ENCODE peak calls at places on chromosomes 3 and 15, in seven cellular contexts. C is fibroblast of lung; G is spleen; T is heart right ventricle; N is naive thymus-derived CD4-positive, alpha-beta T cell; Y is dorsolateral prefrontal cortex; H is body of pancreas. F is an unnamed sample.
A peak's percentile ranks its signal among the peaks of the same experiment; 100 is the strongest.

GRCh38 chr15:92666780-92667179 is 11.2 kb upstream of the FAM174B start:
- DNase-seq in T (peak; percentile 68), C (peak; percentile 39), H (peak; percentile 70), Y (no peak), N (no peak), G (no peak), F (no peak)

GRCh38 chr3:195876297-195877031 is 31.9 kb downstream of the TNK2 start:
- DNase-seq in N (no peak), C (no peak), H (no peak), G (no peak), Y (no peak), T (no peak), F (no peak)

GRCh38 chr3:186534113-186534669 is 10.0 kb downstream of the CRYGS start:
- DNase-seq in H (peak; percentile 10), T (no peak), N (no peak), C (no peak), G (no peak), Y (no peak), F (no peak)

GRCh38 chr3:50503504-50503903 is at the start of gene CACNA2D2:
- DNase-seq in H (peak; percentile 70), Y (no peak), N (peak; percentile 74), C (no peak), G (peak; percentile 87), T (peak; percentile 70), F (peak; percentile 97)

GRCh38 chr3:14423963-14424362 is 21.6 kb downstream of the SLC6A6 start:
- DNase-seq in T (no peak), G (no peak), N (no peak), C (no peak), H (no peak), Y (no peak), F (no peak)

GRCh38 chr3:39125837-39126500 is 18.5 kb downstream of the TTC21A start:
- DNase-seq in G (peak; percentile 42), C (no peak), N (no peak), Y (no peak), T (no peak), H (no peak), F (no peak)

GRCh38 chr15:77057650-77058049 is 13.3 kb downstream of the TSPAN3 start:
- DNase-seq in H (no peak), Y (no peak), C (no peak), G (no peak), T (no peak), N (no peak), F (no peak)

GRCh38 chr3:100407164-100407563 is 5.8 kb downstream of the LNP1 start:
- DNase-seq in H (no peak), N (no peak), G (no peak), Y (no peak), T (no peak), C (no peak), F (no peak)

GRCh38 chr15:37100109-37100873 is at the start of gene MEIS2:
- DNase-seq in H (peak; percentile 93), G (peak; percentile 89), C (peak; percentile 97), N (no peak), T (peak; percentile 92), Y (peak; percentile 89), F (peak; percentile 96)

GRCh38 chr15:89389841-89390603 is 55.4 kb upstream of the POLG start:
- DNase-seq in H (no peak), Y (no peak), N (no peak), C (no peak), T (no peak), G (peak; percentile 71), F (peak; percentile 78)

GRCh38 chr3:122415762-122416654 is at the start of gene WDR5B:
- DNase-seq in Y (peak; percentile 97), C (peak; percentile 98), T (peak; percentile 97), H (peak; percentile 99), G (peak; percentile 96), N (peak; percentile 99), F (peak; percentile 93)

GRCh38 chr3:129591932-129592331 is 14.5 kb downstream of the PLXND1 start:
- DNase-seq in G (peak; percentile 78), C (no peak), Y (no peak), N (no peak), T (no peak), H (no peak), F (no peak)
- H3K4me3 ChIP-seq in G (no peak overlapping the region), C (no peak overlapping the region), Y (no peak overlapping the region), N (no peak overlapping the region), T (peak overlapping the region; percentile 32), H (no peak overlapping the region), F (no peak overlapping the region)

GRCh38 chr15:68617001-68617400 is 38.2 kb downstream of the CORO2B start:
- DNase-seq in G (no peak), C (no peak), Y (no peak), N (no peak), H (no peak), T (no peak), F (no peak)
- H3K27me3 ChIP-seq in G (no peaks in the 10 kb centered on the region), C (no peaks in the 10 kb centered on the region), Y (no peaks in the 10 kb centered on the region), N (no peaks in the 10 kb centered on the region), H (no peaks in the 10 kb centered on the region), T (no peaks in the 10 kb centered on the region), F (no peaks in the 10 kb centered on the region)

GRCh38 chr3:133757701-133758319 is 11.6 kb downstream of the TF start:
- DNase-seq in C (no peak), T (no peak), Y (no peak), N (no peak), G (no peak), H (no peak), F (no peak)
- H3K4me3 ChIP-seq in C (no peak overlapping the region), T (no peak overlapping the region), Y (no peak overlapping the region), N (no peak overlapping the region), G (no peak overlapping the region), H (no peak overlapping the region), F (no peak overlapping the region)

GRCh38 chr3:169146866-169147245 is 516.7 kb downstream of the MECOM start:
- DNase-seq in T (no peak), H (no peak), Y (no peak), N (no peak), G (no peak), C (peak; percentile 50), F (no peak)

GRCh38 chr3:169148448-169149348 is 514.8 kb downstream of the MECOM start:
- DNase-seq in Y (no peak), H (peak; percentile 62), N (no peak), G (no peak), T (no peak), C (no peak), F (no peak)

GRCh38 chr3:169146112-169146665 is 517.3 kb downstream of the MECOM start:
- DNase-seq in H (peak; percentile 68), Y (no peak), G (peak; percentile 83), C (peak; percentile 67), T (peak; percentile 68), N (peak; percentile 1), F (peak; percentile 59)

GRCh38 chr3:169145551-169145950 is 518.0 kb downstream of the MECOM start:
- DNase-seq in C (no peak), Y (no peak), H (no peak), G (no peak), N (no peak), T (no peak), F (no peak)

GRCh38 chr3:169147246-169148008 is 516.1 kb downstream of the MECOM start:
- DNase-seq in N (peak; percentile 1), C (peak; percentile 86), Y (no peak), T (peak; percentile 48), G (peak; percentile 74), H (peak; percentile 27), F (peak; percentile 74)
- H3K27me3 ChIP-seq in N (peaks cover 5% of the 10 kb centered on the region), C (no peaks in the 10 kb centered on the region), Y (peaks cover 21% of the 10 kb centered on the region), T (peaks cover 68% of the 10 kb centered on the region), G (peaks cover 30% of the 10 kb centered on the region), H (peaks cover 2% of the 10 kb centered on the region), F (peaks cover 28% of the 10 kb centered on the region)

DNA sequence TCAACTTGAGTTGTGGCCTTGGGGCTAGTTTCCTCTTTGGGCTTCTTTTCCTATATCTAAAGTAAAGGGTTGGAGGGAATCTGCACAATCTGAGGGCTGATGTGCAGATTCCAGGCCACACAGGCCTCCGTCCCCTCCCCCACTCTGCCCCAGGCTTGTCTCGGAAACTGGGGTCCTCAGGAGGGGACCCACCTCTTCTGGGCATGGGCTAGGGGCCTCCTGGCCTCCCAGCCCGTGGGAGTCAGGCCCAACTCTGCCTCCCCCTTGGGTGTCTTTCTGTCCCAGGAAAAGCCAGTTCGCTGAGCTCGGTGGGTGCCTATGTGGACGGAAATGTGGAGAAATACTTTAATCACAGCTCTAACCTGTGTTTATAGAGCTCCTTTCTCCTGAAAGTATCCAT is 4.8 kb downstream of the SMAD6 start:
- DNase-seq in Y (no peak), H (no peak), G (no peak), T (no peak), N (no peak), C (no peak), F (no peak)
- H3K4me3 ChIP-seq in Y (peak overlapping the region; percentile 70), H (no peak overlapping the region), G (no peak overlapping the region), T (peak overlapping the region; percentile 77), N (no peak overlapping the region), C (no peak overlapping the region), F (no peak overlapping the region)

DNA sequence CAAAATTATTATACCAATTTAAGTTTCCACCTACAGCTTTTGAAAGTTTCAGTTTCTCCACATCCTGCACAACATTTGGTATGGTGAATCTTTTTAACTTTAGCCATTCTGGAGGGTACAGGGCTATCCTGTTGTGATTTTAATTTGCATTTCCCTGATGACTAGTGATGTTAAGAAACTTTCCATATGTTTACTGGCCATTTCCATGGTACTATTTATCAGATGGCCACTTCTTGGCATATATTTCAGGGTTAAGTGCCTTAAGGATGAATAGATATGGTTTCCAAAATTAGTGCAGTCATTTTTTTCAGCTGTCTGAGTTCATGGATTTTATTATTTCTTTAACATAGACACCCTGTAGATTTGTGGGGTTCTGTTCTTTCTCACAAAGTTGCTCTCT is 147.3 kb upstream of the PDZRN3 start:
- DNase-seq in H (no peak), N (no peak), Y (no peak), T (no peak), G (no peak), C (no peak), F (no peak)
- H3K27me3 ChIP-seq in H (no peaks in the 10 kb centered on the region), N (no peaks in the 10 kb centered on the region), Y (no peaks in the 10 kb centered on the region), T (no peaks in the 10 kb centered on the region), G (no peaks in the 10 kb centered on the region), C (no peaks in the 10 kb centered on the region), F (no peaks in the 10 kb centered on the region)

GRCh38 chr3:77081240-77081661 is 41.4 kb downstream of the ROBO2 start:
- DNase-seq in G (no peak), Y (no peak), H (peak; percentile 82), N (no peak), C (peak; percentile 77), T (peak; percentile 29), F (no peak)

GRCh38 chr3:77084511-77084910 is 44.6 kb downstream of the ROBO2 start:
- DNase-seq in T (no peak), H (no peak), N (no peak), C (no peak), Y (no peak), G (no peak), F (no peak)

GRCh38 chr3:77078279-77078678 is 38.4 kb downstream of the ROBO2 start:
- DNase-seq in H (no peak), Y (no peak), N (no peak), C (no peak), T (no peak), G (no peak), F (no peak)

DNA sequence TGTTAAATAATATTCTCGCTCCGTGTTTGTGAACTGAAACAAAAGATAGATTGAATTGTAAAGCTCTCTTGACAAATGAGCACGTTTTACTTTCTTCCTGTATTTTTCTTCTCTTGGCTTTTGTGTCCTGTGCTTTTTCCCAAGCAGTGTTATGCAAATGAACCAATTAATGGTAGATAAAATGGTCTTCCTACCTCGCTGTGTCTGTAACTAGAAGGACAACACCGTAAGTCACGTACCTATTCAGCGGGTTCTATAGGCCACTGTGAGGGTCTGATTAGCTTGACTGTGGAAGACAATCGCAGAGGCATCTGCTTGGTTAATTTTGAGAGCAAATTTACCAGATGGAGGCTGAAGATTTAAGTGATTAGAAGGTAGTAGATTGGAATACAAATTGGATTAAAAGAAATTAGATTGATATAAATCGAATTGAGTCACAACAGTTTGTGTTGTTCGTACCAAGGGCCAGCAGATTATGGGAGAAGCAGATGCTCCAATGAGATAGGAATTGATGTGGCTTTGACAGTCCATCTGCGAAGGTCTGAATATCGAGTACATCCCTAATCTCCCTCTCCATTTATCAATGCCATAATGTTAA is 40.2 kb downstream of the ROBO2 start:
- DNase-seq in Y (no peak), T (no peak), G (no peak), N (no peak), C (no peak), H (no peak), F (peak; percentile 7)
- H3K4me3 ChIP-seq in Y (no peak overlapping the region), T (no peak overlapping the region), G (no peak overlapping the region), N (no peak overlapping the region), C (no peak overlapping the region), H (no peak overlapping the region), F (no peak overlapping the region)

F was measured in H7.